ENCODE peak calls at places on chromosome 11, in four cellular contexts. S is right lobe of liver; V is CD8-positive, alpha-beta T cell; Q is sigmoid colon. C is an unnamed sample. For H3K4me1, the result is how much of the 10 kb centered on the place peaks cover.

GRCh38 chr11:87548797-87549196 is 511.1 kb downstream of the TMEM135 start:
- DNase-seq in V (no peak), S (no peak), Q (no peak), C (no peak)

GRCh38 chr11:120744016-120744994 is 232.8 kb downstream of the GRIK4 start:
- DNase-seq in S (no peak), Q (no peak), V (no peak), C (no peak)

GRCh38 chr11:47415949-47416472 is 7.6 kb downstream of the SLC39A13 start:
- DNase-seq in Q (peak), S (no peak), V (no peak), C (peak)

GRCh38 chr11:3177931-3178330 is 12.8 kb upstream of the OSBPL5 start:
- DNase-seq in S (no peak), V (no peak), Q (no peak), C (no peak)

GRCh38 chr11:67119577-67120391 is 721 bp downstream of the KDM2A start:
- DNase-seq in V (peak), S (peak), Q (peak), C (peak)

GRCh38 chr11:36602143-36602542 is 4.1 kb upstream of the RAG2 start:
- DNase-seq in Q (no peak), S (no peak), V (no peak), C (no peak)

GRCh38 chr11:44345781-44346180 is 35.8 kb upstream of the ALX4 start:
- DNase-seq in S (no peak), V (no peak), Q (no peak), C (no peak)

GRCh38 chr11:6498121-6498520 is 1.0 kb downstream of the DNHD1 start:
- DNase-seq in V (no peak), S (no peak), Q (no peak), C (no peak)

GRCh38 chr11:126355926-126356897 is 726 bp downstream of the ST3GAL4 start:
- DNase-seq in S (peak), Q (peak), V (no peak), C (peak)

GRCh38 chr11:130428271-130428670 is at the start of gene ADAMTS8:
- DNase-seq in Q (no peak), V (no peak), S (no peak), C (no peak)

GRCh38 chr11:62033191-62034044 is 66.0 kb upstream of the FTH1 start:
- DNase-seq in V (peak), S (no peak), Q (no peak), C (no peak)

GRCh38 chr11:1564535-1565172 is 7.4 kb downstream of the DUSP8 start:
- DNase-seq in Q (peak), S (no peak), V (peak), C (peak)

GRCh38 chr11:59898652-59899051 is 20.1 kb downstream of the OOSP3 start:
- DNase-seq in S (no peak), Q (no peak), V (no peak), C (no peak)

GRCh38 chr11:111446404-111447152 is 65.6 kb downstream of the BTG4 start:
- DNase-seq in V (peak), S (peak), Q (peak), C (peak)

GRCh38 chr11:76153609-76153949 is 52.7 kb downstream of the WNT11 start:
- DNase-seq in V (no peak), S (no peak), Q (no peak), C (peak)

GRCh38 chr11:130645164-130645859 is 196.9 kb downstream of the ADAMTS15 start:
- DNase-seq in Q (no peak), V (no peak), S (no peak), C (no peak)

GRCh38 chr11:12001152-12001551 is 7.3 kb downstream of the DKK3 start:
- DNase-seq in S (no peak), Q (no peak), V (no peak), C (no peak)

GRCh38 chr11:12835286-12835685 is 161.1 kb downstream of the TEAD1 start:
- DNase-seq in Q (no peak), V (no peak), S (peak), C (no peak)

DNA sequence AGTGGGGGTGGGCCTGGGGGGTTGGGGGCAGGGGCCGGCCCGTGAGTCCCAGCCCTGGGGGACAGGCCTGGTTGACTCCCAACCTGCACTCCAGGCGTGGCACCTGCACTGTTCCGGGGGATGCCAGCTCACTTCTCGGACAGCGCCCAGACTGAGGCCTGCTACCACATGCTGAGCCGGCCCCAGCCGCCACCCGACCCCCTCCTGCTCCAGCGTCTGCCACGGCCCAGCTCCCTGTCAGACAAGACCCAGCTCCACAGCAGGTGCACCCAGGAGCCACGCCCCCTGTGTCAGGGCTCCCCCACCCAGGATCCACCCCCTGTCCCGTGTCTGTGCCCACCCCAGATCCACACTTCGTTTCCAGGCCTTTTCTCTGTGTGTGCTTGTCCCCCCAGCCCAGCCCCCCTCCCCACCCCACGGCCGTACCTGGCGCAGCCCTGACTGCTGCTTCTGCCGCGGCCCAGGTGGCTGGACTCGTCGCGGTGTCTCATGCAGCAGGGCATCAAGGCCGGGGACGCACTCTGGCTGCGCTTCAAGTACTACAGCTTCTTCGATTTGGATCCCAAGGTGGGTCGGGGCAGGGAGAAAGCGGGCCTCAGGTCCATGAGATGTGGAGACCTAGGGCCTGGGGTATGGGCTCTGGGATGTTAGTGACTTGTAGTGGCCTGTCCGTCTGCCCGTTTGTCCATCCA is 4.8 kb downstream of the FERMT3 start:
- DNase-seq in S (peak), Q (no peak), V (no peak), C (no peak)
- H3K4me1 ChIP-seq in S (under half), Q (under half), V (under half), C (under half)

GRCh38 chr11:35138949-35139881 is at the start of gene CD44:
- DNase-seq in V (peak), Q (peak), S (peak), C (peak)
- H3K4me1 ChIP-seq in V (under half), Q (under half), S (under half), C (under half)

DNA sequence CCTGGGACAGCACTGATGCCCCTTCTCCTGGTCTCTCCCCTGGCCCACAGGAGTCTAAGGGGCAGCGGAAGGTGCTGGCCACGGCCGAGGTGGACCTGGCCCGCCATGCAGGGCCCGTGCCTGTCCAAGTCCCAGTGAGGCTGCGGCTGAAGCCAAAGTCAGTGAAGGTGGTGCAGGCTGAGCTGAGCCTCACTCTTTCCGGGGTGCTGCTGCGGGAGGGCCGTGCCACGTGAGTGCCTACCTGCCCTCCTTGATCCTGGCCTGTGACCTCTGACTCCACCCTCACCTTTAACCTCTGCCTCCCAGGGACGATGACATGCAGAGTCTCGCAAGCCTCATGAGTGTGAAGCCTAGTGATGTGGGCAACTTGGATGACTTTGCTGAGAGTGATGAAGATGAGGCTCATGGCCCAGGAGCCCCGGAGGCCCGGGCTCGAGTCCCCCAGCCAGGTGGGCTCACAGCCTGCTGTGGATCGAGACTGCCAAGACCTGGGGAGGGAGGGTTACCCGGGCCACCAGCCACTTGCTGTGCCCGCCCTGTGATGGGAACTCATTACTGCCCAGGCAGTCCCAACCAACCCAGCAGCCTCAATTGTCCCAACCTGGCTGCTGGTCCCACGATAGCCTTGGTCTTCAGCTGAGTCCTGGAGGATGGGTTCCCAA is 4.3 kb downstream of the EHBP1L1 start:
- DNase-seq in Q (no peak), V (no peak), S (no peak), C (no peak)
- H3K4me1 ChIP-seq in Q (under half), V (under half), S (under half), C (under half)

GRCh38 chr11:8767466-8768142 is 85.0 kb downstream of the RPL27A start:
- DNase-seq in S (no peak), V (no peak), Q (no peak), C (peak)
- H3K4me1 ChIP-seq in S (under half), V (under half), Q (under half), C (under half)

GRCh38 chr11:10349806-10350205 is 44.9 kb downstream of the ADM start:
- DNase-seq in Q (no peak), V (no peak), S (no peak), C (no peak)
- H3K4me1 ChIP-seq in Q (under half), V (under half), S (under half), C (under half)

GRCh38 chr11:128711136-128711535 is 17.3 kb downstream of the FLI1 start:
- DNase-seq in S (no peak), Q (no peak), V (no peak), C (no peak)
- H3K4me1 ChIP-seq in S (under half), Q (under half), V (half or more), C (under half)

GRCh38 chr11:65382804-65383368 is 440 bp upstream of the SLC25A45 start:
- DNase-seq in S (peak), V (no peak), Q (peak), C (no peak)
- H3K4me1 ChIP-seq in S (under half), V (half or more), Q (under half), C (under half)

GRCh38 chr11:65107078-65107477 is 4.6 kb upstream of the TM7SF2 start:
- DNase-seq in S (no peak), Q (no peak), V (no peak), C (no peak)

GRCh38 chr11:65110354-65110861 is 1.3 kb upstream of the TM7SF2 start:
- DNase-seq in V (peak), S (peak), Q (peak), C (peak)

GRCh38 chr11:65109231-65110198 is 2.2 kb upstream of the TM7SF2 start:
- DNase-seq in S (no peak), V (no peak), Q (no peak), C (peak)

GRCh38 chr11:65107751-65108468 is 3.8 kb upstream of the TM7SF2 start:
- DNase-seq in V (no peak), Q (no peak), S (peak), C (no peak)

GRCh38 chr11:65108469-65109123 is 3.1 kb upstream of the TM7SF2 start:
- DNase-seq in V (no peak), S (peak), Q (no peak), C (peak)
- H3K4me1 ChIP-seq in V (under half), S (under half), Q (under half), C (under half)

GRCh38 chr11:10022764-10023163 is 271.3 kb downstream of the SBF2 start:
- DNase-seq in V (no peak), Q (no peak), S (no peak), C (no peak)
- H3K4me1 ChIP-seq in V (under half), Q (under half), S (under half), C (under half)

GRCh38 chr11:98062714-98063113 is 958.0 kb upstream of the CNTN5 start:
- DNase-seq in S (no peak), Q (no peak), V (no peak), C (no peak)
- H3K4me1 ChIP-seq in S (under half), Q (under half), V (under half), C (under half)